ENCODE peak calls at places on chromosomes 5 and 9, in six cellular contexts. L is activated T-cell treated with anti-CD3 and anti-CD28 coated beads, Interleukin-2, amount 50 U/mL, for 72 hours; C is caudate nucleus; H is left lung; N is aorta; Y is NCI-H1694. P is an unnamed sample.

GRCh38 chr9:125143377-125144090 is at the start of gene SCAI:
- DNase-seq in H (peak; percentile 97), L (peak; percentile 98), C (peak; percentile 95), N (peak; percentile 100), Y (peak; percentile 91), P (peak; percentile 99)

GRCh38 chr9:97389249-97389648 is 22.6 kb upstream of the TDRD7 start:
- DNase-seq in N (no peak), L (no peak), C (no peak), H (no peak), Y (no peak), P (no peak)

GRCh38 chr5:54993318-54993717 is 7.9 kb upstream of the ESM1 start:
- DNase-seq in C (no peak), L (no peak), Y (no peak), H (no peak), N (no peak), P (no peak)

GRCh38 chr5:176884571-176884890 is 14.6 kb downstream of the HK3 start:
- DNase-seq in H (no peak), N (no peak), C (no peak), L (no peak), Y (no peak), P (no peak)

GRCh38 chr9:96006961-96007360 is 131.5 kb downstream of the ERCC6L2 start:
- DNase-seq in L (no peak), H (no peak), N (no peak), C (no peak), Y (no peak), P (no peak)

GRCh38 chr5:178895615-178896571 is at the start of gene ZFP2:
- DNase-seq in H (peak; percentile 87), C (peak; percentile 9), N (peak; percentile 60), Y (no peak), L (peak; percentile 54), P (no peak)

GRCh38 chr5:151270599-151270998 is 17.6 kb downstream of the GM2A start:
- DNase-seq in Y (no peak), L (peak; percentile 37), H (no peak), N (no peak), C (no peak), P (no peak)

GRCh38 chr5:97135868-97136267 is 6.5 kb downstream of the LIX1 start:
- DNase-seq in L (peak; percentile 40), N (no peak), H (no peak), C (no peak), Y (no peak), P (no peak)

GRCh38 chr9:98410185-98410697 is 154.8 kb upstream of the TBC1D2 start:
- DNase-seq in N (peak; percentile 50), L (no peak), C (no peak), Y (peak; percentile 30), H (no peak), P (no peak)

GRCh38 chr5:94184870-94185269 is 433.5 kb downstream of the KIAA0825 start:
- DNase-seq in C (no peak), H (no peak), Y (no peak), L (no peak), N (no peak), P (no peak)

GRCh38 chr9:79233542-79233941 is 338.2 kb upstream of the TLE4 start:
- DNase-seq in L (no peak), Y (no peak), C (no peak), N (no peak), H (no peak), P (no peak)

GRCh38 chr5:67581203-67581602 is 384.6 kb upstream of the CD180 start:
- DNase-seq in H (no peak), N (no peak), Y (no peak), L (no peak), C (no peak), P (no peak)

GRCh38 chr5:131991593-131992324 is 19.7 kb downstream of the ACSL6 start:
- DNase-seq in Y (no peak), H (no peak), L (no peak), C (no peak), N (peak; percentile 14), P (no peak)

GRCh38 chr5:151463137-151464029 is 16.0 kb downstream of the SLC36A1 start:
- DNase-seq in N (no peak), C (no peak), H (no peak), L (no peak), Y (no peak), P (no peak)

GRCh38 chr9:111632695-111633388 is 1.7 kb downstream of the DNAJC25 start:
- DNase-seq in H (no peak), C (no peak), Y (no peak), N (no peak), L (no peak), P (no peak)

GRCh38 chr5:38783011-38783551 is 62.7 kb upstream of the OSMR start:
- DNase-seq in N (no peak), Y (no peak), H (no peak), C (no peak), L (no peak), P (no peak)

GRCh38 chr9:14326264-14326826 is 12.4 kb upstream of the NFIB start:
- DNase-seq in N (no peak), L (peak; percentile 36), C (no peak), H (no peak), Y (peak; percentile 61), P (no peak)

GRCh38 chr5:66710557-66710956 is 114.4 kb downstream of the MAST4 start:
- DNase-seq in H (no peak), Y (no peak), N (no peak), L (no peak), C (no peak), P (no peak)

GRCh38 chr5:31722111-31722510 is 83.2 kb downstream of the PDZD2 start:
- DNase-seq in N (no peak), L (no peak), H (no peak), Y (no peak), C (no peak), P (no peak)

GRCh38 chr9:132365986-132366385 is 11.2 kb upstream of the SETX start:
- DNase-seq in H (no peak), N (no peak), L (no peak), Y (no peak), C (no peak), P (no peak)

GRCh38 chr9:135865531-135865930 is 41.8 kb downstream of the CAMSAP1 start:
- DNase-seq in N (no peak), H (no peak), C (no peak), L (no peak), Y (no peak), P (no peak)

GRCh38 chr9:123561055-123561454 is 205.1 kb downstream of the CRB2 start:
- DNase-seq in Y (no peak), N (no peak), H (no peak), L (no peak), C (no peak), P (no peak)

GRCh38 chr5:159104759-159105317 is 5.1 kb upstream of the EBF1 start:
- DNase-seq in L (no peak), C (no peak), N (no peak), Y (no peak), H (peak; percentile 64), P (no peak)

GRCh38 chr5:65611524-65611923 is 12.6 kb downstream of the TRIM23 start:
- DNase-seq in H (no peak), N (no peak), C (no peak), L (no peak), Y (no peak), P (no peak)

GRCh38 chr5:34718516-34718915 is 62.4 kb downstream of the RAI14 start:
- DNase-seq in H (no peak), Y (no peak), C (no peak), L (no peak), N (no peak), P (no peak)

GRCh38 chr9:134049236-134049635 is 18.6 kb downstream of the BRD3 start:
- DNase-seq in H (peak; percentile 73), Y (no peak), L (no peak), N (no peak), C (no peak), P (no peak)

GRCh38 chr9:136311037-136311432 is 7.1 kb upstream of the CCDC187 start:
- DNase-seq in H (peak; percentile 41), L (no peak), C (no peak), N (no peak), Y (no peak), P (no peak)

GRCh38 chr9:134461436-134461982 is 135.3 kb downstream of the RXRA start:
- DNase-seq in H (peak; percentile 54), C (no peak), Y (no peak), N (peak; percentile 43), L (no peak), P (no peak)

GRCh38 chr9:75265525-75265972 is 177.2 kb downstream of the OSTF1 start:
- DNase-seq in N (no peak), L (peak; percentile 56), Y (no peak), H (no peak), C (no peak), P (no peak)

GRCh38 chr5:141647242-141647641 is 4.0 kb downstream of the FCHSD1 start:
- DNase-seq in Y (no peak), C (no peak), H (no peak), L (no peak), N (no peak), P (no peak)

GRCh38 chr9:116471093-116471906 is 215.8 kb upstream of the TRIM32 start:
- DNase-seq in C (no peak), N (peak; percentile 78), L (no peak), Y (no peak), H (no peak), P (no peak)

GRCh38 chr5:140219068-140219971 is 44.3 kb downstream of the CYSTM1 start:
- DNase-seq in N (no peak), H (no peak), Y (no peak), C (no peak), L (no peak), P (no peak)

P was measured in suprapubic skin.